ENCODE peak calls at places on chromosomes 4 and X, in eight cellular contexts. O is PC-3, U is SK-N-SH, L is OCI-LY7, J is HCT116, T is GM23338, Q is MM.1S, Y is neural progenitor cell. M is an unnamed sample.

GRCh38 chr4:102610476-102610875 is 109.3 kb downstream of the NFKB1 start:
- DNase-seq in J (no peak), T (peak; percentile 15), O (no peak), Y (no peak), Q (no peak), L (no peak), U (no peak), M (no peak)

GRCh38 chrX:119502727-119503483 is 34.7 kb downstream of the SLC25A5 start:
- DNase-seq in T (no peak), L (no peak), J (no peak), Y (no peak), U (no peak), Q (no peak), O (peak; percentile 86), M (peak; percentile 60)

GRCh38 chr4:109378511-109378910 is 55.1 kb upstream of the SEC24B start:
- DNase-seq in U (no peak), L (no peak), Y (no peak), O (no peak), Q (no peak), J (no peak), T (no peak), M (no peak)

GRCh38 chr4:138510053-138510452 is 267.9 kb upstream of the SLC7A11 start:
- DNase-seq in Q (no peak), Y (no peak), J (no peak), T (no peak), O (no peak), U (no peak), L (no peak), M (peak; percentile 71)

GRCh38 chr4:129968778-129969177 is 872.8 kb downstream of the C4orf33 start:
- DNase-seq in L (no peak), Y (no peak), T (no peak), O (no peak), J (no peak), U (no peak), Q (no peak), M (no peak)

GRCh38 chrX:19689170-19689814 is 174.0 kb upstream of the MAP3K15 start:
- DNase-seq in Y (no peak), J (no peak), Q (no peak), L (peak; percentile 5), O (no peak), T (no peak), U (no peak), M (no peak)

GRCh38 chr4:182245541-182246245 is 2.5 kb downstream of the TENM3 start:
- DNase-seq in U (no peak), T (no peak), J (no peak), Y (peak; percentile 29), O (no peak), Q (no peak), L (no peak), M (peak; percentile 40)

GRCh38 chr4:11774346-11774745 is 345.7 kb upstream of the HS3ST1 start:
- DNase-seq in O (no peak), Y (no peak), U (no peak), Q (no peak), J (no peak), L (no peak), T (no peak), M (no peak)

GRCh38 chr4:154958621-154959358 is 177.7 kb downstream of the RBM46 start:
- DNase-seq in T (no peak), L (no peak), O (peak; percentile 40), U (no peak), Y (no peak), Q (no peak), J (no peak), M (peak; percentile 27)

GRCh38 chr4:120084327-120084726 is 17.7 kb upstream of the MAD2L1 start:
- DNase-seq in O (no peak), U (no peak), L (no peak), J (no peak), Y (no peak), Q (no peak), T (no peak), M (no peak)

GRCh38 chrX:102976290-102976689 is 39.2 kb downstream of the RAB40AL start:
- DNase-seq in Q (no peak), T (no peak), J (no peak), O (peak; percentile 36), U (no peak), L (no peak), Y (no peak), M (peak; percentile 66)

GRCh38 chr4:133493776-133494175 is 344.7 kb downstream of the PCDH10 start:
- DNase-seq in Y (no peak), U (no peak), Q (no peak), J (no peak), O (no peak), T (no peak), L (no peak), M (no peak)

GRCh38 chr4:8836664-8837171 is 34.9 kb downstream of the HMX1 start:
- DNase-seq in Y (no peak), U (no peak), J (no peak), T (no peak), O (no peak), Q (no peak), L (no peak), M (no peak)

GRCh38 chr4:44157611-44158277 is 290.9 kb downstream of the KCTD8 start:
- DNase-seq in Q (no peak), O (peak; percentile 84), J (no peak), U (no peak), T (no peak), Y (no peak), L (no peak), M (peak; percentile 72)

GRCh38 chr4:110033994-110034393 is 121.3 kb downstream of the EGF start:
- DNase-seq in U (no peak), T (no peak), J (no peak), O (no peak), L (no peak), Y (no peak), Q (peak; percentile 31), M (no peak)

GRCh38 chr4:6855692-6856297 is 53.8 kb upstream of the TBC1D14 start:
- DNase-seq in U (no peak), O (peak; percentile 68), J (no peak), Y (no peak), Q (no peak), L (no peak), T (no peak), M (peak; percentile 88)

DNA sequence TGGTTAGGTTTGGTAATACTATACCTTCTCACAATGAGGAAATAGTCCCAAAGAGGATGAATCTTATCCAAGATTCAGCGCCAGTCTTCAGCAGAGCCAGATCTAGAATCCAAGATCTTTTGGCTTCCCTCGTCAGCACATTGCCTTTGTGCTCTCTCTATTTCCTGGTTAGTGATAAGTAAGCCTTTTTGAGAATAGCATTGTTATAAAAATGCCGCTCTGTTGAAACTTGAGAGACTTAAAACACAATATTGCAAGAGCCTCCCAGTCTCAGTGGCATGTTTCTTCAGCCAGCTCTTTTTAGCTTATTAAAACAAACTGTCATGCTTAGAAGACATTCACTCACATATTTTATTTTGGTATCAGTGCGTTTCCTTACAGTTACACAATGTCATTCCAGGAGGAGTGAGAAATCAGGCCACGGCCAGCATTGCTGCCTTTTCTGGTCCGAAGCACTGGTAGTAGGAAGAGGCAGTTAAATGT is 141.4 kb downstream of the KLHL8 start:
- DNase-seq in Y (no peak), L (no peak), T (no peak), U (no peak), J (no peak), Q (no peak), O (no peak), M (peak; percentile 92)
- H3K79me2 ChIP-seq in Y (peaks cover 94% of the 10 kb centered on the region), L (peaks cover 32% of the 10 kb centered on the region), T (peaks cover 84% of the 10 kb centered on the region), U (peaks cover 7% of the 10 kb centered on the region), J (peaks cover 5% of the 10 kb centered on the region), Q (peaks cover 99% of the 10 kb centered on the region), O (peaks cover 5% of the 10 kb centered on the region), M (peaks cover 12% of the 10 kb centered on the region)

DNA sequence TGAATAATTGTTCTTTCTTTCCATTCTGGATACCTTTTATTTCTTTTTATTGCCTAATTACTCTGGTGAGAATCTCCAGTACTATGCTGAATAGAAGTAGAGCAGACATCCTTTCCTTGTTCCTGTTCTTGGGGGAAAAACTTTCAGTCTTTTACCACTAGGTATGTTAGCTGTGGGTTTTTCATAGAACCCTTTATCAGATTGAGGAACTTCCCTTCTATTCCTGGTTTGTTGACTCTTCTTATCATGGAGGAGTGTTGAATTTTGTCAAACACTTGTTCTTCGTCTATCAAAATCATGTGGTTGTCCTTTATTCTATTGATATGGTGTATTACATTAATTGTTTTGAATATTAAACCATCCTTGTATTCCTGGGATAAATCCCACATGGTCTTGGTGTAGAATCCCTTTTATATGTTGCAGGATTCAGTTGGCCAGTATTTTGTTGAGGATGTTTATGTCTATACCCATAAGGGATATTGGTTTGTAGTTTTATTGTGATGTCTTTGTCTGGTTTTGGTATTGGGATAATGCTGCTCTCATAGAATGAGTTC is 23.6 kb downstream of the SH3BP2 start:
- DNase-seq in Y (no peak), O (no peak), L (no peak), T (no peak), Q (no peak), J (no peak), U (no peak), M (no peak)
- H3K79me2 ChIP-seq in Y (peaks cover 22% of the 10 kb centered on the region), O (peaks cover 13% of the 10 kb centered on the region), L (no peaks in the 10 kb centered on the region), T (peaks cover 11% of the 10 kb centered on the region), Q (peaks cover 85% of the 10 kb centered on the region), J (peaks cover 53% of the 10 kb centered on the region), U (peaks cover 25% of the 10 kb centered on the region), M (peaks cover 15% of the 10 kb centered on the region)

GRCh38 chrX:53300157-53300556 is 18.8 kb upstream of the IQSEC2 start:
- DNase-seq in U (no peak), T (no peak), Y (no peak), O (no peak), L (no peak), Q (no peak), J (no peak), M (no peak)
- H3K79me2 ChIP-seq in U (no peaks in the 10 kb centered on the region), T (peaks cover 95% of the 10 kb centered on the region), Y (no peaks in the 10 kb centered on the region), O (no peaks in the 10 kb centered on the region), L (no peaks in the 10 kb centered on the region), Q (no peaks in the 10 kb centered on the region), J (no peaks in the 10 kb centered on the region), M (no peaks in the 10 kb centered on the region)

GRCh38 chr4:86600007-86600653 is 6.0 kb downstream of the PTPN13 start:
- DNase-seq in U (no peak), O (no peak), L (no peak), Y (no peak), T (no peak), Q (no peak), J (no peak), M (no peak)

GRCh38 chr4:86593726-86594558 is at the start of gene PTPN13:
- DNase-seq in T (peak; percentile 100), Y (peak; percentile 100), L (no peak), U (peak; percentile 97), Q (peak; percentile 99), J (peak; percentile 97), O (peak; percentile 97), M (peak; percentile 99)

GRCh38 chr4:86594559-86595425 is 677 bp downstream of the PTPN13 start:
- DNase-seq in Y (peak; percentile 78), T (peak; percentile 65), L (no peak), Q (peak; percentile 43), O (peak; percentile 53), U (peak; percentile 63), J (peak; percentile 13), M (peak; percentile 86)

GRCh38 chr4:86595426-86595805 is 1.3 kb downstream of the PTPN13 start:
- DNase-seq in L (no peak), U (peak; percentile 12), Q (no peak), Y (peak; percentile 36), J (peak; percentile 8), T (no peak), O (peak; percentile 15), M (peak; percentile 45)

DNA sequence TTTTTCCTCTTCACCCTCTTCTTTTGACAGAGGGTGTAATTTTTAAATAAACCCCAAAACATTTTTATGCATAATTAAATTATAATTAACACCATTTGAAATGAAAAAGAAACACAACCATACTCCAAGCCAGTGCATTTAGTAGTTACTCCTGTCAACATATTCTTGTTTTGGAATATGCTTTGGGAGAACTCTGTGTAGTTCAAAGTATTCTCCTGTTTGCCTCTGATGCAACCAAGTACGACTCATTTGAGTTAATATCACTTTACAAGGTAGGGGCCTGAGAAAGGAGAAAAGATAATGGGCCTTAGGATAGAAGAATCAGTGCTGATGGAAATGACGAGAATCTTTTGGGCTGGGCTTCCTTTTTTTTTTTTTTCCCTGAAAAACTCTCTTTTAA is 2.7 kb downstream of the PTPN13 start:
- DNase-seq in Y (no peak), T (no peak), O (peak; percentile 28), Q (no peak), L (no peak), J (peak; percentile 7), U (no peak), M (peak; percentile 53)
- H3K79me2 ChIP-seq in Y (peaks cover 97% of the 10 kb centered on the region), T (peaks cover 68% of the 10 kb centered on the region), O (peaks cover 65% of the 10 kb centered on the region), Q (no peaks in the 10 kb centered on the region), L (no peaks in the 10 kb centered on the region), J (peaks cover 12% of the 10 kb centered on the region), U (peaks cover 39% of the 10 kb centered on the region), M (peaks cover 44% of the 10 kb centered on the region)